ENCODE peak calls at places on chromosomes 1 and 21, in seven cellular contexts. E, I, B, G, D, R and Y are unnamed samples. For H3K4me1, the result is how much of the 10 kb centered on the place peaks cover.

GRCh38 chr1:53368314-53369033 is 40.6 kb upstream of the LRP8 start:
- DNase-seq in E (no peak), I (no peak), B (no peak), G (peak), D (no peak), R (peak), Y (no peak)

GRCh38 chr21:44710756-44711326 is 531 bp downstream of the TSPEAR start:
- DNase-seq in E (no peak), I (no peak), B (no peak), G (no peak), D (peak), R (no peak), Y (no peak)

GRCh38 chr1:241947355-241947754 is 10.2 kb upstream of the BECN2 start:
- DNase-seq in E (no peak), I (peak), B (no peak), G (no peak), D (no peak), R (no peak), Y (no peak)

GRCh38 chr1:103953386-103953785 is 203.7 kb downstream of the AMY1C start:
- DNase-seq in E (no peak), I (no peak), B (no peak), G (no peak), D (peak), R (no peak), Y (no peak)

GRCh38 chr21:34889537-34890257 is 159.4 kb downstream of the RUNX1 start:
- DNase-seq in E (peak), I (peak), B (peak), G (peak), D (peak), R (peak), Y (peak)

GRCh38 chr1:109687641-109688499 is at the start of gene GSTM1:
- DNase-seq in E (no peak), I (no peak), B (peak), G (no peak), D (peak), R (no peak), Y (no peak)

GRCh38 chr1:226186124-226187018 is at the start of gene ACBD3:
- DNase-seq in E (peak), I (peak), B (peak), G (peak), D (peak), R (peak), Y (peak)

GRCh38 chr1:23343246-23344110 is 606 bp downstream of the HNRNPR start:
- DNase-seq in E (peak), I (peak), B (no peak), G (no peak), D (peak), R (peak), Y (peak)

GRCh38 chr21:46005081-46005480 is 23.5 kb downstream of the COL6A1 start:
- DNase-seq in E (no peak), I (no peak), B (no peak), G (peak), D (no peak), R (no peak), Y (peak)

GRCh38 chr1:185716095-185716494 is 18.1 kb upstream of the HMCN1 start:
- DNase-seq in E (no peak), I (no peak), B (no peak), G (no peak), D (no peak), R (no peak), Y (no peak)

GRCh38 chr1:98426092-98426491 is 235.4 kb upstream of the SNX7 start:
- DNase-seq in E (no peak), I (peak), B (no peak), G (no peak), D (no peak), R (no peak), Y (no peak)

GRCh38 chr1:52672946-52673345 is 25.2 kb downstream of the COA7 start:
- DNase-seq in E (no peak), I (no peak), B (no peak), G (peak), D (peak), R (no peak), Y (no peak)

GRCh38 chr1:173554541-173555250 is 48.2 kb downstream of the SLC9C2 start:
- DNase-seq in E (no peak), I (no peak), B (no peak), G (no peak), D (peak), R (no peak), Y (no peak)

GRCh38 chr1:156498447-156499193 is 2.0 kb downstream of the MEF2D start:
- DNase-seq in E (peak), I (peak), B (peak), G (peak), D (peak), R (no peak), Y (peak)

GRCh38 chr1:32724678-32725594 is 22.4 kb upstream of the SYNC start:
- DNase-seq in E (peak), I (peak), B (no peak), G (peak), D (peak), R (no peak), Y (peak)

GRCh38 chr1:61496501-61496900 is 228.4 kb downstream of the TM2D1 start:
- DNase-seq in E (no peak), I (no peak), B (no peak), G (no peak), D (peak), R (no peak), Y (no peak)

GRCh38 chr1:110597966-110598365 is 8.2 kb downstream of the KCNA2 start:
- DNase-seq in E (no peak), I (no peak), B (no peak), G (no peak), D (no peak), R (no peak), Y (no peak)

GRCh38 chr1:167339405-167339804 is 118.7 kb downstream of the POU2F1 start:
- DNase-seq in E (no peak), I (no peak), B (no peak), G (no peak), D (no peak), R (no peak), Y (no peak)

GRCh38 chr1:117846674-117847425 is 82.6 kb downstream of the GDAP2 start:
- DNase-seq in E (no peak), I (no peak), B (no peak), G (no peak), D (no peak), R (no peak), Y (no peak)

GRCh38 chr1:93552751-93553455 is 105.0 kb downstream of the FNBP1L start:
- DNase-seq in E (peak), I (peak), B (no peak), G (peak), D (peak), R (no peak), Y (peak)

GRCh38 chr1:176531036-176531435 is 68.1 kb downstream of the PAPPA2 start:
- DNase-seq in E (no peak), I (no peak), B (no peak), G (no peak), D (no peak), R (no peak), Y (no peak)

GRCh38 chr1:25754421-25755195 is 45.4 kb upstream of the SELENON start:
- DNase-seq in E (no peak), I (no peak), B (no peak), G (no peak), D (no peak), R (no peak), Y (peak)

GRCh38 chr1:19088717-19089442 is 121.2 kb downstream of the UBR4 start:
- DNase-seq in E (no peak), I (no peak), B (no peak), G (no peak), D (no peak), R (no peak), Y (no peak)

GRCh38 chr1:61338899-61339298 is 256.5 kb downstream of the NFIA start:
- DNase-seq in E (no peak), I (no peak), B (no peak), G (no peak), D (no peak), R (no peak), Y (no peak)

GRCh38 chr1:116986531-116987255 is 14.9 kb upstream of the CD101 start:
- DNase-seq in E (no peak), I (no peak), B (no peak), G (no peak), D (no peak), R (no peak), Y (no peak)

GRCh38 chr21:42633858-42634257 is 19.6 kb upstream of the PDE9A start:
- DNase-seq in E (no peak), I (no peak), B (no peak), G (no peak), D (no peak), R (peak), Y (no peak)

GRCh38 chr1:212951058-212951923 is 950 bp downstream of the VASH2 start:
- DNase-seq in E (no peak), I (no peak), B (no peak), G (no peak), D (no peak), R (no peak), Y (peak)

GRCh38 chr1:198842686-198843085 is 203.8 kb downstream of the PTPRC start:
- DNase-seq in E (no peak), I (no peak), B (no peak), G (no peak), D (no peak), R (no peak), Y (no peak)

GRCh38 chr1:16986113-16986512 is 5.7 kb upstream of the MFAP2 start:
- DNase-seq in E (no peak), I (no peak), B (peak), G (no peak), D (no peak), R (no peak), Y (no peak)

GRCh38 chr1:204289280-204289679 is 70.4 kb downstream of the PLEKHA6 start:
- DNase-seq in E (no peak), I (no peak), B (no peak), G (no peak), D (no peak), R (no peak), Y (no peak)
- TF ChIP-seq CTCF in E (no peak), I (no peak), B (no peak), G (no peak), D (no peak), R (no peak), Y (no peak)

GRCh38 chr1:220888665-220888986 is 9.4 kb downstream of the HLX start:
- DNase-seq in E (no peak), I (no peak), B (no peak), G (no peak), D (no peak), R (no peak), Y (no peak)

GRCh38 chr1:220890582-220890981 is 11.3 kb downstream of the HLX start:
- DNase-seq in E (no peak), I (no peak), B (no peak), G (no peak), D (no peak), R (no peak), Y (peak)

GRCh38 chr1:220887868-220888664 is 8.8 kb downstream of the HLX start:
- DNase-seq in E (no peak), I (no peak), B (no peak), G (no peak), D (no peak), R (no peak), Y (peak)

GRCh38 chr1:220889848-220890287 is 10.6 kb downstream of the HLX start:
- DNase-seq in E (no peak), I (no peak), B (no peak), G (no peak), D (no peak), R (no peak), Y (no peak)

DNA sequence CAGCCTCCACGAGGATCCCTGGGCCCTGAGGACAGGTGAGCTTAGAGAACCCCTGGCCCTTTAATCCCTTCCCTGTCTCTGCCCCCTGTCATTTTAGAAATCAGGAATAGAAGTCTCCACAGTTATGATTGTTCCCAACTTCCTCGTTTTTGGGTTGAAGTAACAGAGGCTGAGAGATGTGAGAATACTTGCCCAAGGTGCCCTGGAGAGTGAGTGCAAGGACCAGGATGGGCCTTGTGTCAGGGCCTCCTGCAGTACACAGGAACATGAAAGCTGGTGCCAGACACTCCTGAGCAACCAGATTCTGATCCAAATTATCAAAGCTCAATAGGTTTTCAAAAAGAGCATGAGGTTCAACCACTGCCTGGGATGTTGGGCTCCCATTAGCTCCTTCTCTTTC is 10.1 kb downstream of the HLX start:
- DNase-seq in E (no peak), I (no peak), B (no peak), G (no peak), D (no peak), R (no peak), Y (no peak)
- H3K4me1 ChIP-seq in E (under half), I (under half), B (under half), G (under half), D (under half), R (under half), Y (under half)

DNA sequence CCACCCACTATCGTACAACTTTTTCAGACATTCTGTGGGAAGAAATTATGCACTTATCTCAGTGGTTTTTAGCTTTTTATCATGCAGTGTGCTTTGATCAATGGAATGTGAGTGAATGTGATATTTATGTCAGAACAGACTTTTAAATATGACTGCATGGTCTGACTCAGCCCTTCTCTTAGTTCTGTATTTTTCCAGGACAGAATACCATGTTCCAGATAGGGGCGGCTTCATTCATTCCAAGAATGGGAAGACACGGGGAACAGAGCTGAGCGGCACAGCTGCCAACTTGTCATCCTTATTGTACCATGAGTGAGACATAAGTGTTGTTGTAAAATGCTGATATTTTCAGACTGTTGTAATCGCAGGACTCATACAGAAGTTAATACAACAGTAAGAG is 214.6 kb upstream of the NCAM2 start:
- DNase-seq in E (no peak), I (no peak), B (no peak), G (no peak), D (no peak), R (no peak), Y (no peak)
- TF ChIP-seq CTCF in E (no peak), I (no peak), B (no peak), G (no peak), D (no peak), R (no peak), Y (no peak)

DNA sequence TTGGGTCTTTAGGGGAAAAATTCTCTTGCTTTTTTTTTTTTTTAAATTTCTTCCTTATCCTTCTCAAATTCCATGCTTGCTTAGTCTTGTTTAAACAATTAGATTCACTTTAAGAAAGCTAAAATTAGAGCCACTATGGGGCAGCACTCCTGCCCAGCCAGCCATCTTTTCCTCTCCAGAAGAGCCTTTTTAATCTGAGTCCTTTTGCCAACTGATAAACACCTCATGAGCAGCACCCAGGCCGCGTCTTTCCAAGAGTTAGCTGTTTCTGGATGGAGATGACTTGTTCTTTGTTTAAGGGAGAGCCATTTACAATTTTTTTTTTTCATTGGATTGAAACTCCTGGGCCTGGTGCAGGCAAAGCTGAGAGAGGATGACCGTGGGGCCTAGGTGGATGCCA is 53.3 kb upstream of the TSPAN2 start:
- DNase-seq in E (peak), I (no peak), B (no peak), G (peak), D (no peak), R (no peak), Y (peak)
- H3K4me1 ChIP-seq in E (under half), I (under half), B (under half), G (under half), D (under half), R (under half), Y (under half)

GRCh38 chr1:201546093-201546492 is 7.2 kb downstream of the NAV1 start:
- DNase-seq in E (no peak), I (no peak), B (no peak), G (no peak), D (no peak), R (no peak), Y (no peak)
- TF ChIP-seq CTCF in E (peak), I (no peak), B (no peak), G (no peak), D (no peak), R (no peak), Y (no peak)

DNA sequence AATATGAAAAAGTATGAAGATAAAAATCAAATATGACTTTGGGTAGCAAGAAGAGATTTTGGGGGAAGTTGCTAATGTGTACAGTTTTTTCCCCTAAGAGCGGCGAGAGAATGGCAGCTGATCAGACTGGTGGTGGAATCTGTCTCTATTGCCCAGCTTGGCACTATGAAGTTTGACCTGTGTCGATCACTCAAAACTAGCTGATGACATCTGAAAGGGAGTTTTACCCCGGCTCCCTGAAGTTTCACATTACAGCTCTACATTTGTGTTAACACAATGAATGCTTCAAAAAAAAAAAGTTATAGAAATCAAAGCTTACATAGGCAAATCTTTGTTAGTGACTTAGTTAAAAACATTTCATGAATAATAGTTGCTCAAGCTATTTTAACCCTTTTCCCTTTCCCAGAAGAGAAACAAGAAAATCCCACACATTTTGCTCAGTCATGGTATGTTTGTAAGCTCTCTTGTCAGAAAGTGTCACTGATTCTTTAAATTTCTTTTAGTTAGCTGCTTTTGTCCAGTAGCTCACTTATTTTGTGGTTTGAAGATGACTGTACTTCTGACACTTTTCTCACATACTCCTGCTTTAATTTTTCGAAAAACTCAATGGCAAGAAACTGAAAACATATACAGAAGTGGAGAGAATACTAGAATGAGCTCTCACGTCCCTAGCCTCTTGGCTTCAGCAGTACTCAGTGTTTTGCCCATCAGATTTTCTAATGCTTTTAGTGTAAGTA is 41.3 kb downstream of the DYRK1A start:
- DNase-seq in E (peak), I (peak), B (no peak), G (no peak), D (peak), R (no peak), Y (no peak)
- H3K4me1 ChIP-seq in E (under half), I (under half), B (under half), G (half or more), D (under half), R (under half), Y (under half)

DNA sequence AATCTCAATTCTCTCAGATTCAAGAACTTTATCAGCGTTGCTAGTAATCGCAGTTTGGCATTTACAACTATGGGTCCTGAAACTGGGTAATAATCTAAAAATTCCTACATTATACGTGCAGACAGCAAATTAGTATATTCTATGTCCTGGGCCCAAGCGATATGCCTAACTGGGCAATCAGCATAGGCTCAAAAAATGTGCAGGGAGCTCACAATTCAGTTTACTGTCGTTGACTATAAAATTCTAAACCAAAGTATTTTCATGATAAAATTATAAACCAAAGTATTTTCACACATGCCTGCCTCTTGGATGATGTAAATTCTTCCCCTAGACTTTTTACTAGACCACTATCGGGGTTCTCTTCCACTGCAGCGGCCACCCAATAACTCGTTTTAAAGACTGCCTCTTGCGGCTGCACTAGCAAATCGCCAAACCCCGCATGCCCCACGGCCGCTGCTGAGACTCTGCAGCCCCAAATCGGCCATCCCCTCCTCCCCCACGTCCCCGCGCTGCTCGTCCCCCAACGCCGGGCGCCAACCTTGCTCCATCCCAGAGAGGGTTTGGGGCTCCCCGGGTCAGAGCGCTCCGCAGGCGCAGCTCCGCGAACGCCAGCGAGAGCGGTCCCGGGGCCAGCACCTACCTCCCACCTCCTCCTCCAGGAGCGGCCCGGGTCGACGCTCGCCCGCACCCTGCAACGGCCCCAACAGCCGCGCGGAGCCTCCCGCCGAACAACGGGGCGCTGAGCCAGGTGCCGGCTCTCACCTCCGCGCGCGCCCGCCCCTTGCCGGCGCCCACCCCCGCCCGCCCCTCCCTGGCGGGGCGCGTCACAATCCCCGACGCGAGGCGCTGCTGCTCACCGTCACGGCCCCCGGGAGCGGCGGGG is 506 bp downstream of the SSX2IP start:
- DNase-seq in E (peak), I (peak), B (no peak), G (peak), D (no peak), R (peak), Y (peak)
- TF ChIP-seq CTCF in E (peak), I (no peak), B (no peak), G (peak), D (peak), R (peak), Y (peak)

DNA sequence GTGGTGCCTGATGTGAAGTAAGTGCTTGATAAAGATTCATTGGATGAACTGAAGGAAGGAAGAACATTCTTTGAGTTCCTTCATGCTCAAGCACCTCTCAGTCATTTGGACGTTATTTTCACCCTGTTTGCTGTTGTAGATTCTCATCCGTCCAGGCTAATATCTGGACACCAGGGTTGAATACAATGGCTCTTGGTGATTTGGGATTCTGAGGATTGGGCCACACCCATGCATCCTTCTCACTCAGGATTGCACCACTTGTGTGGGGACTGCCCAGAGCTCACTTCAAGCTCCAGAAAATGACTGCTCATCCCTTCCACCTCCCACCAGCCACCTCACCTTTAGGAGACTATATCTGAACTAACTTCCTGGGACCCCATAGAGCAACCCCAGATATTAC is 117.1 kb upstream of the IPO9 start:
- DNase-seq in E (no peak), I (no peak), B (no peak), G (no peak), D (no peak), R (no peak), Y (no peak)
- H3K4me1 ChIP-seq in E (under half), I (half or more), B (under half), G (half or more), D (half or more), R (under half), Y (half or more)